ENCODE peak calls at places on chromosomes 2 and 18, in nine cellular contexts. One of them, this sample, is unnamed.

GRCh38 chr2:151973901-151974199 is 125.0 kb downstream of the CACNB4 start:
- DNase-seq in endothelial cell: peak; percentile 45
- DNase-seq in HT1080: peak; percentile 46
- DNase-seq in H4: peak; percentile 36
- DNase-seq in fibroblast of gingiva: no peak
- DNase-seq in ovary: no peak
- DNase-seq in HS-5: no peak
- DNase-seq in colonic mucosa: no peak
- DNase-seq in stimulated activated CD4-positive, alpha-beta T cell treated with anti-CD3 and anti-CD28 coated beads, Interleukin-4, amount 100 ng/mL, for 24 hours: no peak
- DNase-seq in this sample: peak; percentile 82

GRCh38 chr2:197972017-197972416 is 167.6 kb downstream of the PLCL1 start:
- DNase-seq in endothelial cell: no peak
- DNase-seq in HT1080: peak; percentile 38
- DNase-seq in H4: no peak
- DNase-seq in fibroblast of gingiva: peak; percentile 91
- DNase-seq in ovary: peak; percentile 69
- DNase-seq in HS-5: peak; percentile 89
- DNase-seq in colonic mucosa: peak; percentile 29
- DNase-seq in stimulated activated CD4-positive, alpha-beta T cell treated with anti-CD3 and anti-CD28 coated beads, Interleukin-4, amount 100 ng/mL, for 24 hours: no peak
- DNase-seq in this sample: no peak

GRCh38 chr2:138453815-138454214 is 47.8 kb upstream of the SPOPL start:
- DNase-seq in endothelial cell: no peak
- DNase-seq in HT1080: no peak
- DNase-seq in H4: no peak
- DNase-seq in fibroblast of gingiva: no peak
- DNase-seq in ovary: no peak
- DNase-seq in HS-5: no peak
- DNase-seq in colonic mucosa: no peak
- DNase-seq in stimulated activated CD4-positive, alpha-beta T cell treated with anti-CD3 and anti-CD28 coated beads, Interleukin-4, amount 100 ng/mL, for 24 hours: no peak
- DNase-seq in this sample: no peak

GRCh38 chr2:46812381-46813024 is 103.1 kb downstream of the MCFD2 start:
- DNase-seq in endothelial cell: no peak
- DNase-seq in HT1080: no peak
- DNase-seq in H4: peak; percentile 39
- DNase-seq in fibroblast of gingiva: peak; percentile 71
- DNase-seq in ovary: peak; percentile 76
- DNase-seq in HS-5: no peak
- DNase-seq in colonic mucosa: peak; percentile 41
- DNase-seq in stimulated activated CD4-positive, alpha-beta T cell treated with anti-CD3 and anti-CD28 coated beads, Interleukin-4, amount 100 ng/mL, for 24 hours: no peak
- DNase-seq in this sample: peak; percentile 74

GRCh38 chr2:217530399-217531100 is 472.2 kb downstream of the TNS1 start:
- DNase-seq in endothelial cell: no peak
- DNase-seq in HT1080: no peak
- DNase-seq in H4: no peak
- DNase-seq in fibroblast of gingiva: no peak
- DNase-seq in ovary: peak; percentile 66
- DNase-seq in HS-5: no peak
- DNase-seq in colonic mucosa: no peak
- DNase-seq in stimulated activated CD4-positive, alpha-beta T cell treated with anti-CD3 and anti-CD28 coated beads, Interleukin-4, amount 100 ng/mL, for 24 hours: no peak
- DNase-seq in this sample: peak; percentile 46

GRCh38 chr18:77113361-77114069 is 19.1 kb downstream of the MBP start:
- DNase-seq in endothelial cell: no peak
- DNase-seq in HT1080: no peak
- DNase-seq in H4: no peak
- DNase-seq in fibroblast of gingiva: no peak
- DNase-seq in ovary: no peak
- DNase-seq in HS-5: no peak
- DNase-seq in colonic mucosa: no peak
- DNase-seq in stimulated activated CD4-positive, alpha-beta T cell treated with anti-CD3 and anti-CD28 coated beads, Interleukin-4, amount 100 ng/mL, for 24 hours: no peak
- DNase-seq in this sample: no peak

GRCh38 chr2:184192664-184193063 is 405.7 kb upstream of the ZNF804A start:
- DNase-seq in endothelial cell: no peak
- DNase-seq in HT1080: no peak
- DNase-seq in H4: no peak
- DNase-seq in fibroblast of gingiva: no peak
- DNase-seq in ovary: no peak
- DNase-seq in HS-5: no peak
- DNase-seq in colonic mucosa: no peak
- DNase-seq in stimulated activated CD4-positive, alpha-beta T cell treated with anti-CD3 and anti-CD28 coated beads, Interleukin-4, amount 100 ng/mL, for 24 hours: no peak
- DNase-seq in this sample: no peak

GRCh38 chr2:88060907-88061275 is 5.3 kb upstream of the KRCC1 start:
- DNase-seq in endothelial cell: no peak
- DNase-seq in HT1080: no peak
- DNase-seq in H4: no peak
- DNase-seq in fibroblast of gingiva: no peak
- DNase-seq in ovary: no peak
- DNase-seq in HS-5: no peak
- DNase-seq in colonic mucosa: no peak
- DNase-seq in stimulated activated CD4-positive, alpha-beta T cell treated with anti-CD3 and anti-CD28 coated beads, Interleukin-4, amount 100 ng/mL, for 24 hours: no peak
- DNase-seq in this sample: no peak

GRCh38 chr18:50661013-50661412 is 101.1 kb downstream of the MAPK4 start:
- DNase-seq in endothelial cell: no peak
- DNase-seq in HT1080: no peak
- DNase-seq in H4: no peak
- DNase-seq in fibroblast of gingiva: no peak
- DNase-seq in ovary: no peak
- DNase-seq in HS-5: no peak
- DNase-seq in colonic mucosa: no peak
- DNase-seq in stimulated activated CD4-positive, alpha-beta T cell treated with anti-CD3 and anti-CD28 coated beads, Interleukin-4, amount 100 ng/mL, for 24 hours: no peak
- DNase-seq in this sample: no peak

GRCh38 chr2:66032376-66032775 is 402.5 kb upstream of the MEIS1 start:
- DNase-seq in endothelial cell: no peak
- DNase-seq in HT1080: no peak
- DNase-seq in H4: no peak
- DNase-seq in fibroblast of gingiva: no peak
- DNase-seq in ovary: no peak
- DNase-seq in HS-5: no peak
- DNase-seq in colonic mucosa: no peak
- DNase-seq in stimulated activated CD4-positive, alpha-beta T cell treated with anti-CD3 and anti-CD28 coated beads, Interleukin-4, amount 100 ng/mL, for 24 hours: no peak
- DNase-seq in this sample: no peak

GRCh38 chr2:60351802-60352201 is 201.7 kb downstream of the BCL11A start:
- DNase-seq in endothelial cell: no peak
- DNase-seq in HT1080: no peak
- DNase-seq in H4: no peak
- DNase-seq in fibroblast of gingiva: no peak
- DNase-seq in ovary: no peak
- DNase-seq in HS-5: no peak
- DNase-seq in colonic mucosa: no peak
- DNase-seq in stimulated activated CD4-positive, alpha-beta T cell treated with anti-CD3 and anti-CD28 coated beads, Interleukin-4, amount 100 ng/mL, for 24 hours: no peak
- DNase-seq in this sample: no peak

GRCh38 chr2:231891514-231891905 is 34.7 kb downstream of the NPPC start:
- DNase-seq in endothelial cell: no peak
- DNase-seq in HT1080: no peak
- DNase-seq in H4: no peak
- DNase-seq in fibroblast of gingiva: no peak
- DNase-seq in ovary: no peak
- DNase-seq in HS-5: no peak
- DNase-seq in colonic mucosa: no peak
- DNase-seq in stimulated activated CD4-positive, alpha-beta T cell treated with anti-CD3 and anti-CD28 coated beads, Interleukin-4, amount 100 ng/mL, for 24 hours: no peak
- DNase-seq in this sample: no peak

GRCh38 chr18:58662118-58662517 is 9.1 kb upstream of the MALT1 start:
- DNase-seq in endothelial cell: no peak
- DNase-seq in HT1080: no peak
- DNase-seq in H4: no peak
- DNase-seq in fibroblast of gingiva: no peak
- DNase-seq in ovary: no peak
- DNase-seq in HS-5: no peak
- DNase-seq in colonic mucosa: no peak
- DNase-seq in stimulated activated CD4-positive, alpha-beta T cell treated with anti-CD3 and anti-CD28 coated beads, Interleukin-4, amount 100 ng/mL, for 24 hours: no peak
- DNase-seq in this sample: no peak

GRCh38 chr2:62158444-62159121 is 37.3 kb upstream of the B3GNT2 start:
- DNase-seq in endothelial cell: no peak
- DNase-seq in HT1080: no peak
- DNase-seq in H4: no peak
- DNase-seq in fibroblast of gingiva: no peak
- DNase-seq in ovary: no peak
- DNase-seq in HS-5: no peak
- DNase-seq in colonic mucosa: no peak
- DNase-seq in stimulated activated CD4-positive, alpha-beta T cell treated with anti-CD3 and anti-CD28 coated beads, Interleukin-4, amount 100 ng/mL, for 24 hours: no peak
- DNase-seq in this sample: no peak

This sample was measured in NCI-H2227 treated with DMSO at 0.1 percent for 48 hours.